ENCODE peak calls at places on chromosomes 1 and 21, in four cellular contexts. E, N, I and J are unnamed samples.

GRCh38 chr1:89938171-89939055 is 56.5 kb upstream of the ZNF326 start:
- DNase-seq in E (no peak), N (no peak), I (no peak), J (no peak)

GRCh38 chr1:13764533-13764932 is 64.5 kb downstream of the PRDM2 start:
- DNase-seq in E (no peak), N (no peak), I (no peak), J (no peak)

GRCh38 chr1:36091141-36091540 is 2.4 kb downstream of the ADPRS start:
- DNase-seq in E (no peak), N (no peak), I (no peak), J (no peak)

GRCh38 chr1:247118946-247119446 is 14.8 kb upstream of the ZNF669 start:
- DNase-seq in E (no peak), N (no peak), I (no peak), J (no peak)

GRCh38 chr21:42142598-42142997 is 71.5 kb downstream of the UMODL1 start:
- DNase-seq in E (no peak), N (no peak), I (no peak), J (no peak)

GRCh38 chr21:37008705-37009104 is 2.2 kb downstream of the RIPPLY3 start:
- DNase-seq in E (no peak), N (no peak), I (no peak), J (no peak)

GRCh38 chr1:61181016-61181560 is 98.7 kb downstream of the NFIA start:
- DNase-seq in E (no peak), N (no peak), I (no peak), J (no peak)

GRCh38 chr1:150288382-150288781 is 5.3 kb upstream of the MRPS21 start:
- DNase-seq in E (no peak), N (no peak), I (no peak), J (no peak)

GRCh38 chr1:87684786-87685185 is 356.1 kb downstream of the LMO4 start:
- DNase-seq in E (no peak), N (peak), I (no peak), J (no peak)